ENCODE peak calls at places on chromosome X, in six cellular contexts. L is AG08396, P is EL, X is mesendoderm, N is iPS-NIHi11, T is hepatic stellate cell. M is an unnamed sample.

GRCh38 chrX:77936299-77936698 is 25.8 kb downstream of the ATP7A start:
- DNase-seq in P (no peak), X (no peak), L (no peak), N (no peak), T (no peak), M (no peak)

GRCh38 chrX:122586831-122587230 is 597.2 kb upstream of the GRIA3 start:
- DNase-seq in N (no peak), P (peak), L (peak), T (no peak), X (no peak), M (peak)

GRCh38 chrX:154351183-154352011 is 23.0 kb downstream of the FLNA start:
- DNase-seq in P (peak), N (no peak), X (peak), T (no peak), L (no peak), M (no peak)

GRCh38 chrX:40077176-40077575 is 20.6 kb downstream of the BCOR start:
- DNase-seq in N (no peak), L (no peak), T (no peak), P (no peak), X (no peak), M (no peak)

GRCh38 chrX:20433376-20433775 is 166.7 kb upstream of the RPS6KA3 start:
- DNase-seq in P (peak), T (no peak), L (no peak), X (no peak), N (no peak), M (no peak)

GRCh38 chrX:20362268-20363002 is 95.7 kb upstream of the RPS6KA3 start:
- DNase-seq in T (peak), N (no peak), X (peak), L (peak), P (peak), M (peak)

GRCh38 chrX:149131780-149132179 is 373.3 kb downstream of the IDS start:
- DNase-seq in P (no peak), X (no peak), N (no peak), T (no peak), L (no peak), M (no peak)

GRCh38 chrX:39012561-39013209 is 211.4 kb downstream of the MID1IP1 start:
- DNase-seq in X (peak), T (peak), L (no peak), N (peak), P (no peak), M (peak)

GRCh38 chrX:19909761-19910160 is 22.4 kb upstream of the SH3KBP1 start:
- DNase-seq in X (no peak), T (no peak), P (no peak), L (no peak), N (no peak), M (no peak)

GRCh38 chrX:70134116-70134477 is 850 bp downstream of the IGBP1 start:
- DNase-seq in X (peak), N (peak), P (peak), L (peak), T (peak), M (peak)

GRCh38 chrX:485368-485767 is 98.7 kb upstream of the PPP2R3B start:
- DNase-seq in T (no peak), X (no peak), L (no peak), P (no peak), N (no peak), M (no peak)

GRCh38 chrX:6159468-6159867 is 69.2 kb downstream of the NLGN4X start:
- DNase-seq in T (no peak), L (no peak), X (no peak), N (no peak), P (no peak), M (no peak)

GRCh38 chrX:134622813-134623185 is 35.5 kb downstream of the PLAC1 start:
- DNase-seq in N (no peak), P (peak), X (peak), L (no peak), T (no peak), M (peak)

M was measured in AG08395.